ENCODE peak calls at places on chromosome 10, in ten cellular contexts. V, J, P, I, Y, C, K, B, W and L are unnamed samples.

GRCh38 chr10:114359041-114359952 is 45.0 kb downstream of the AFAP1L2 start:
- DNase-seq in I (no peak), J (no peak), V (no peak), C (no peak), W (no peak), P (no peak), B (no peak), K (no peak), Y (no peak), L (peak; percentile 48)

GRCh38 chr10:56605043-56605442 is 244.0 kb upstream of the ZWINT start:
- DNase-seq in B (no peak), I (no peak), Y (no peak), W (no peak), C (no peak), K (no peak), P (peak; percentile 95), J (no peak), V (no peak), L (no peak)

GRCh38 chr10:117535752-117536358 is 6.7 kb upstream of the EMX2 start:
- DNase-seq in I (no peak), C (no peak), B (no peak), P (no peak), J (no peak), V (no peak), Y (no peak), K (no peak), W (no peak), L (no peak)

GRCh38 chr10:132690821-132691610 is 94.9 kb downstream of the NKX6-2 start:
- DNase-seq in W (no peak), B (peak; percentile 18), V (no peak), J (no peak), P (no peak), C (no peak), I (no peak), Y (no peak), K (no peak), L (no peak)

GRCh38 chr10:35765039-35765662 is 123.1 kb upstream of the FZD8 start:
- DNase-seq in B (peak; percentile 45), I (no peak), Y (no peak), J (no peak), C (no peak), W (no peak), V (no peak), P (peak; percentile 23), K (peak; percentile 11), L (no peak)

GRCh38 chr10:72694476-72695369 is 2.8 kb downstream of the MCU start:
- DNase-seq in V (no peak), C (no peak), B (no peak), P (peak; percentile 15), W (peak; percentile 62), I (peak; percentile 11), K (peak; percentile 64), Y (no peak), J (no peak), L (no peak)

GRCh38 chr10:63320683-63321082 is 145.1 kb downstream of the JMJD1C start:
- DNase-seq in K (no peak), C (no peak), I (no peak), V (no peak), J (no peak), Y (no peak), B (no peak), W (no peak), P (no peak), L (no peak)

GRCh38 chr10:129233351-129234148 is 233.5 kb upstream of the MGMT start:
- DNase-seq in Y (no peak), J (no peak), I (no peak), P (no peak), V (no peak), W (no peak), K (no peak), C (no peak), B (no peak), L (no peak)

GRCh38 chr10:6231146-6231545 is 28.4 kb downstream of the PFKFB3 start:
- DNase-seq in J (no peak), B (peak; percentile 24), W (no peak), V (no peak), P (no peak), Y (no peak), I (no peak), K (no peak), C (no peak), L (no peak)

GRCh38 chr10:133378251-133379096 is 588 bp upstream of the PAOX start:
- DNase-seq in J (peak; percentile 41), P (peak; percentile 44), V (peak; percentile 66), B (peak; percentile 90), C (no peak), Y (peak; percentile 52), K (peak; percentile 56), I (peak; percentile 77), W (peak; percentile 61), L (peak; percentile 18)

GRCh38 chr10:8403711-8404371 is 349.4 kb downstream of the GATA3 start:
- DNase-seq in I (no peak), V (no peak), C (no peak), K (no peak), Y (no peak), B (no peak), W (no peak), P (no peak), J (no peak), L (no peak)

GRCh38 chr10:112716076-112716475 is 234.0 kb upstream of the TCF7L2 start:
- DNase-seq in K (no peak), I (no peak), C (no peak), V (no peak), Y (no peak), B (no peak), W (no peak), J (no peak), P (no peak), L (no peak)

GRCh38 chr10:87705339-87705738 is 45.7 kb downstream of the PAPSS2 start:
- DNase-seq in P (no peak), V (peak; percentile 46), J (no peak), C (peak; percentile 50), Y (no peak), W (peak; percentile 55), B (no peak), K (peak; percentile 92), I (no peak), L (peak; percentile 57)

GRCh38 chr10:15258255-15258654 is 89.8 kb upstream of the NMT2 start:
- DNase-seq in B (no peak), P (no peak), W (no peak), K (no peak), Y (no peak), C (no peak), V (no peak), I (no peak), J (no peak), L (no peak)

GRCh38 chr10:21993360-21994001 is 10.0 kb downstream of the DNAJC1 start:
- DNase-seq in Y (no peak), W (peak; percentile 47), J (no peak), I (no peak), B (no peak), P (no peak), V (peak; percentile 34), C (no peak), K (peak; percentile 39), L (no peak)

GRCh38 chr10:16999665-17000451 is 129.8 kb downstream of the CUBN start:
- DNase-seq in V (no peak), C (no peak), W (no peak), P (no peak), I (no peak), J (no peak), Y (no peak), K (peak; percentile 51), B (no peak), L (peak; percentile 64)

GRCh38 chr10:12200850-12201249 is 4.9 kb downstream of the CDC123 start:
- DNase-seq in W (no peak), I (no peak), P (no peak), Y (no peak), J (no peak), V (no peak), B (no peak), K (no peak), C (no peak), L (no peak)

GRCh38 chr10:24952701-24953349 is 419 bp upstream of the PRTFDC1 start:
- DNase-seq in Y (peak; percentile 53), I (peak; percentile 59), V (peak; percentile 37), K (peak; percentile 75), P (peak; percentile 94), J (peak; percentile 25), C (no peak), B (peak; percentile 49), W (no peak), L (peak; percentile 35)

GRCh38 chr10:113539789-113540188 is 13.1 kb upstream of the HABP2 start:
- DNase-seq in V (no peak), Y (no peak), J (no peak), I (peak; percentile 10), K (peak; percentile 70), C (no peak), B (no peak), W (peak; percentile 41), P (peak; percentile 92), L (peak; percentile 57)

GRCh38 chr10:24239289-24239688 is 30.4 kb downstream of the KIAA1217 start:
- DNase-seq in P (no peak), B (no peak), I (no peak), Y (no peak), J (no peak), W (no peak), C (no peak), V (no peak), K (no peak), L (no peak)

GRCh38 chr10:13115832-13116793 is 16.1 kb downstream of the OPTN start:
- DNase-seq in K (no peak), C (no peak), I (no peak), W (no peak), Y (no peak), J (no peak), V (no peak), P (no peak), B (no peak), L (no peak)

GRCh38 chr10:104339469-104340098 is 1.3 kb upstream of the ITPRIP start:
- DNase-seq in I (no peak), C (no peak), Y (no peak), W (peak; percentile 76), V (no peak), K (peak; percentile 83), P (no peak), B (no peak), J (no peak), L (peak; percentile 78)

GRCh38 chr10:48384699-48384982 is 78.2 kb downstream of the MAPK8 start:
- DNase-seq in J (no peak), P (no peak), V (no peak), B (no peak), C (no peak), K (peak; percentile 29), W (no peak), Y (no peak), I (no peak), L (no peak)

GRCh38 chr10:76576276-76576962 is 1061.2 kb downstream of the KCNMA1 start:
- DNase-seq in J (no peak), B (no peak), C (peak; percentile 72), I (no peak), K (peak; percentile 90), W (no peak), V (no peak), Y (no peak), P (no peak), L (peak; percentile 83)

GRCh38 chr10:97154789-97155188 is 31.0 kb downstream of the SLIT1 start:
- DNase-seq in K (no peak), P (no peak), J (no peak), I (no peak), B (no peak), C (no peak), Y (no peak), W (no peak), V (no peak), L (no peak)

GRCh38 chr10:64484931-64485330 is 963.7 kb downstream of the REEP3 start:
- DNase-seq in V (no peak), K (no peak), P (no peak), J (no peak), Y (no peak), I (no peak), B (no peak), C (no peak), W (no peak), L (no peak)

GRCh38 chr10:107277591-107277990 is 113.1 kb upstream of the SORCS1 start:
- DNase-seq in V (no peak), K (no peak), W (no peak), I (no peak), Y (no peak), B (no peak), C (no peak), P (no peak), J (no peak), L (no peak)

GRCh38 chr10:10849306-10849705 is 168.4 kb upstream of the CELF2 start:
- DNase-seq in V (no peak), B (no peak), Y (no peak), I (no peak), K (no peak), J (no peak), C (no peak), P (no peak), W (no peak), L (no peak)